ENCODE peak calls at places on chromosomes 4 and X, in five cellular contexts. Q, L, S, F and G are unnamed samples. For H3K4me1, the result is how much of the 10 kb centered on the place peaks cover.

GRCh38 chrX:131746491-131746968 is 202.7 kb downstream of the OR13H1 start:
- DNase-seq in Q (no peak), L (no peak), S (peak), F (no peak), G (peak)

GRCh38 chrX:137227164-137227563 is 193.4 kb upstream of the GPR101 start:
- DNase-seq in Q (no peak), L (no peak), S (no peak), F (no peak), G (no peak)

GRCh38 chrX:53594354-53594753 is 92.2 kb downstream of the HUWE1 start:
- DNase-seq in Q (no peak), L (no peak), S (no peak), F (no peak), G (no peak)

GRCh38 chrX:129931411-129932136 is 25.6 kb downstream of the UTP14A start:
- DNase-seq in Q (peak), L (peak), S (peak), F (peak), G (peak)

GRCh38 chr4:119656986-119657635 is 28.5 kb upstream of the PDE5A start:
- DNase-seq in Q (no peak), L (no peak), S (peak), F (peak), G (no peak)

GRCh38 chrX:20595928-20596550 is 329.3 kb upstream of the RPS6KA3 start:
- DNase-seq in Q (no peak), L (no peak), S (no peak), F (no peak), G (no peak)

GRCh38 chr4:165384608-165385007 is 5.8 kb downstream of the CPE start:
- DNase-seq in Q (no peak), L (no peak), S (no peak), F (peak), G (no peak)

GRCh38 chr4:106595906-106596305 is 227.3 kb upstream of the GIMD1 start:
- DNase-seq in Q (no peak), L (no peak), S (no peak), F (no peak), G (no peak)

GRCh38 chr4:26863512-26863911 is 2.9 kb downstream of the STIM2 start:
- DNase-seq in Q (no peak), L (no peak), S (no peak), F (peak), G (no peak)

GRCh38 chr4:184688447-184688846 is 38.9 kb downstream of the PRIMPOL start:
- DNase-seq in Q (no peak), L (no peak), S (peak), F (peak), G (no peak)

GRCh38 chr4:53221832-53222480 is 143.9 kb downstream of the SCFD2 start:
- DNase-seq in Q (no peak), L (no peak), S (no peak), F (no peak), G (no peak)

GRCh38 chr4:110615366-110616161 is 7.3 kb downstream of the PITX2 start:
- DNase-seq in Q (no peak), L (peak), S (peak), F (no peak), G (no peak)

GRCh38 chr4:1290165-1290977 is 680 bp downstream of the MAEA start:
- DNase-seq in Q (peak), L (peak), S (peak), F (peak), G (no peak)

GRCh38 chr4:26061248-26061986 is 147.4 kb downstream of the SMIM20 start:
- DNase-seq in Q (no peak), L (no peak), S (peak), F (no peak), G (no peak)

GRCh38 chrX:49838374-49838773 is 9.3 kb downstream of the PAGE4 start:
- DNase-seq in Q (no peak), L (no peak), S (no peak), F (peak), G (no peak)

GRCh38 chr4:112219826-112220366 is 11.7 kb upstream of the AP1AR start:
- DNase-seq in Q (no peak), L (no peak), S (no peak), F (no peak), G (no peak)

GRCh38 chr4:98728433-98728832 is 70.0 kb upstream of the TSPAN5 start:
- DNase-seq in Q (no peak), L (no peak), S (peak), F (peak), G (no peak)

GRCh38 chr4:39046243-39046642 is 14.0 kb upstream of the TMEM156 start:
- DNase-seq in Q (no peak), L (no peak), S (no peak), F (no peak), G (no peak)

GRCh38 chrX:110403839-110404238 is 45.2 kb downstream of the RTL9 start:
- DNase-seq in Q (no peak), L (no peak), S (no peak), F (no peak), G (no peak)
- H3K4me3 ChIP-seq in Q (no peak), L (no peak), S (no peak), F (no peak), G (no peak)

DNA sequence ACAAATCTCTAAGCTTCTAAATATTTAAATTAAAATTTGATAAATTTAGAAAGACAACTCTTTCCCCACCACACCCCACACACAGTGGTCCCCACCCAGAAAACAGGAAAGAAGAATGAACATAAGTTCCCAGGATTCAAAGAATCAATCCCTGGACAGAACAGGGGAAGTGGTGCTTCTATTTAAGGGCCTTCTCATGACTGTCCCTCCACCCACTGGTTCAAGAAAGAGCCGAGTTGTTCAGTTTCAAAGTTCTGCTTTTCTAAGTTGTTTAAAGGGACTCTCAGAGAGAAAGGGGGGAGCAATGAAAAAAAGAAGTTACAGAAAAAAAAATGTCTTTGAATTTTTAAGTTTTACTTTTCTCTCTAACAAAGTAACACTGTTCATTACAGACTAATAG is 195.8 kb downstream of the PDGFC start:
- DNase-seq in Q (no peak), L (no peak), S (no peak), F (no peak), G (no peak)
- H3K4me1 ChIP-seq in Q (under half), L (under half), S (half or more), F (under half), G (under half)

DNA sequence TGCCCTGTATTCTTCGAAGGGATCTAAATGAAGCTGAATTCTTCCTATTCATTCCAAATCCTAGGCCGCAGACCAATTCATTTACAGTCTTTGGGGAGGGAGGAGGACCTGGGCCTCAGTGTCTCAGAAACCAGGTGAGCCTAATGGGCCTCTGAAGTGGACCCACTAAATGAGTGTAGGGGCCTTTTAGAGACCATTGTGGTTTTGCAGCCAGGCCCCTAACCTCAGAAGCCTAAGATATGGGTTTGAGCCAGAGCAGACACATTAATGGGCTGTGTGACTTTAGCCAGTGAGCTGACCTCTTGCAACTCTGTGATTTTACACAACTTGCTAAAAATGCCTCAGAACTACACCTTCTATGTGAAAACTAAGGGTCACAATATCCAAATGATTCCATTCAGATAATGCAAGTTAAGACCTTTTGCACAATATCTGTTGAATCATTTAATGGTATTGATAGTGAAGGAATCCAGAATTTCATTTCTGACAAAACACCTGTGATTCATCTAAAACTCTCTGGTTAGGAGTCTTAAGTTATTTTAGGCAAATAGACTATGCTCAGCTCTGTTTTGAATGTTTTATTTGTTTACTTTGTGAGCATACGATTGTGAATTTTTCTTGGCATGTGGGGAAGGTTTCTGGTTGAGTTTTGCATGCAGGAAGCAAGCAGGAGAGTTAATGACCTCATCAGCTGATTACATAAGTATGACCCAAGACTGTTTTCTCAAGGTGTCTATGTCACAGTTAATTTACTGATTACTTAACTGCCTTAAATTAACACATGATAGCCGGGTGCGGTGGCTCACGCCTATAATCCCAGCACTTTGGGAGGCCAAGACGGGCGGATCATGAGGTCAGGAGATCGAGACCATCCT is 75.0 kb downstream of the EVC start:
- DNase-seq in Q (no peak), L (no peak), S (peak), F (peak), G (no peak)
- H3K4me3 ChIP-seq in Q (no peak), L (no peak), S (no peak), F (no peak), G (no peak)

GRCh38 chr4:138668309-138668708 is 347.3 kb upstream of the NOCT start:
- DNase-seq in Q (no peak), L (no peak), S (no peak), F (no peak), G (no peak)

GRCh38 chr4:138663883-138664282 is 351.7 kb upstream of the NOCT start:
- DNase-seq in Q (no peak), L (no peak), S (no peak), F (no peak), G (no peak)

GRCh38 chr4:138669479-138670165 is 346.0 kb upstream of the NOCT start:
- DNase-seq in Q (no peak), L (no peak), S (peak), F (no peak), G (no peak)

GRCh38 chr4:138666366-138666765 is 349.2 kb upstream of the NOCT start:
- DNase-seq in Q (no peak), L (no peak), S (no peak), F (no peak), G (no peak)

DNA sequence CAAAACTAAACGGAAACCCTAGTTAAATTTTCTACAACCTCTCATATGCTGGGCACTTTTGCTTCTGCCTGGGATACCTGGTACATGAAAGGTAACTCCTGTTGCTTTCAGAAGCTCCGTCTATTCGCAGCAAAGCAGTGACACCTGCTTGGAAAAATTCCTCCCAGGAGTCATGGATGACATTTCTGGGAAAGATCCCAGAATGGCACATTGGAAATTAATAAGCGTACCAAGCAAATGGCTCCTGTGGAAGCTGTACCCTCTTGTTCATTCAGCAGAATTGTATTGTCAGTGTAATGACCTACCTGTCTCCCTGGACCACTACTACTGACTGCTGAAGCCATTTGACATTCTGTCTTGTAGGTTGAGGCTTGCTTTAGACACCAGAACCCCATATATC is 349.7 kb upstream of the NOCT start:
- DNase-seq in Q (no peak), L (no peak), S (no peak), F (no peak), G (no peak)
- H3K4me1 ChIP-seq in Q (under half), L (under half), S (under half), F (under half), G (under half)